ENCODE peak calls at places on chromosomes 1 and 21, in four cellular contexts. One of them, this sample, is unnamed.

GRCh38 chr1:38185913-38186312 is 139.3 kb upstream of the POU3F1 start:
- DNase-seq in midbrain: no peak
- DNase-seq in EH: no peak
- DNase-seq in stimulated activated CD8-positive, alpha-beta memory T cell treated with anti-CD3 and anti-CD28 coated beads, Interleukin-15, amount 100 ng/mL, for 4 hours: no peak
- DNase-seq in this sample: no peak

GRCh38 chr1:36178479-36179219 is 22.7 kb downstream of the MAP7D1 start:
- DNase-seq in midbrain: no peak
- DNase-seq in EH: no peak
- DNase-seq in stimulated activated CD8-positive, alpha-beta memory T cell treated with anti-CD3 and anti-CD28 coated beads, Interleukin-15, amount 100 ng/mL, for 4 hours: no peak
- DNase-seq in this sample: no peak

GRCh38 chr1:103576065-103576464 is 4.7 kb downstream of the AMY2B start:
- DNase-seq in midbrain: no peak
- DNase-seq in EH: no peak
- DNase-seq in stimulated activated CD8-positive, alpha-beta memory T cell treated with anti-CD3 and anti-CD28 coated beads, Interleukin-15, amount 100 ng/mL, for 4 hours: no peak
- DNase-seq in this sample: no peak

GRCh38 chr1:145884675-145885074 is 991 bp downstream of the ANKRD35 start:
- DNase-seq in midbrain: no peak
- DNase-seq in EH: peak; percentile 60
- DNase-seq in stimulated activated CD8-positive, alpha-beta memory T cell treated with anti-CD3 and anti-CD28 coated beads, Interleukin-15, amount 100 ng/mL, for 4 hours: no peak
- DNase-seq in this sample: no peak

GRCh38 chr1:79599257-79599656 is 592.7 kb upstream of the ADGRL4 start:
- DNase-seq in midbrain: no peak
- DNase-seq in EH: no peak
- DNase-seq in stimulated activated CD8-positive, alpha-beta memory T cell treated with anti-CD3 and anti-CD28 coated beads, Interleukin-15, amount 100 ng/mL, for 4 hours: no peak
- DNase-seq in this sample: no peak

GRCh38 chr1:226677121-226678020 is 61.7 kb downstream of the ITPKB start:
- DNase-seq in midbrain: peak; percentile 82
- DNase-seq in EH: peak; percentile 94
- DNase-seq in stimulated activated CD8-positive, alpha-beta memory T cell treated with anti-CD3 and anti-CD28 coated beads, Interleukin-15, amount 100 ng/mL, for 4 hours: peak; percentile 63
- DNase-seq in this sample: peak; percentile 43

GRCh38 chr1:206829875-206830274 is 35.5 kb upstream of the IL20 start:
- DNase-seq in midbrain: no peak
- DNase-seq in EH: no peak
- DNase-seq in stimulated activated CD8-positive, alpha-beta memory T cell treated with anti-CD3 and anti-CD28 coated beads, Interleukin-15, amount 100 ng/mL, for 4 hours: no peak
- DNase-seq in this sample: no peak

GRCh38 chr1:109370712-109371270 is 26.9 kb downstream of the SORT1 start:
- DNase-seq in midbrain: peak; percentile 41
- DNase-seq in EH: peak; percentile 98
- DNase-seq in stimulated activated CD8-positive, alpha-beta memory T cell treated with anti-CD3 and anti-CD28 coated beads, Interleukin-15, amount 100 ng/mL, for 4 hours: no peak
- DNase-seq in this sample: no peak

GRCh38 chr1:1980467-1981141 is 23.0 kb downstream of the CFAP74 start:
- DNase-seq in midbrain: no peak
- DNase-seq in EH: no peak
- DNase-seq in stimulated activated CD8-positive, alpha-beta memory T cell treated with anti-CD3 and anti-CD28 coated beads, Interleukin-15, amount 100 ng/mL, for 4 hours: no peak
- DNase-seq in this sample: no peak

GRCh38 chr1:22916469-22916817 is 56.2 kb downstream of the LACTBL1 start:
- DNase-seq in midbrain: peak; percentile 40
- DNase-seq in EH: no peak
- DNase-seq in stimulated activated CD8-positive, alpha-beta memory T cell treated with anti-CD3 and anti-CD28 coated beads, Interleukin-15, amount 100 ng/mL, for 4 hours: no peak
- DNase-seq in this sample: no peak

GRCh38 chr1:28671254-28671780 is 2.7 kb downstream of the GMEB1 start:
- DNase-seq in midbrain: no peak
- DNase-seq in EH: no peak
- DNase-seq in stimulated activated CD8-positive, alpha-beta memory T cell treated with anti-CD3 and anti-CD28 coated beads, Interleukin-15, amount 100 ng/mL, for 4 hours: no peak
- DNase-seq in this sample: no peak

GRCh38 chr1:167563579-167564246 is 10.2 kb upstream of the CREG1 start:
- DNase-seq in midbrain: peak; percentile 22
- DNase-seq in EH: peak; percentile 3
- DNase-seq in stimulated activated CD8-positive, alpha-beta memory T cell treated with anti-CD3 and anti-CD28 coated beads, Interleukin-15, amount 100 ng/mL, for 4 hours: no peak
- DNase-seq in this sample: no peak

GRCh38 chr1:170666661-170667060 is 2.7 kb downstream of the PRRX1 start:
- DNase-seq in midbrain: peak; percentile 8
- DNase-seq in EH: no peak
- DNase-seq in stimulated activated CD8-positive, alpha-beta memory T cell treated with anti-CD3 and anti-CD28 coated beads, Interleukin-15, amount 100 ng/mL, for 4 hours: no peak
- DNase-seq in this sample: no peak

GRCh38 chr21:14889080-14889805 is 175.6 kb downstream of the NRIP1 start:
- DNase-seq in midbrain: no peak
- DNase-seq in EH: peak; percentile 74
- DNase-seq in stimulated activated CD8-positive, alpha-beta memory T cell treated with anti-CD3 and anti-CD28 coated beads, Interleukin-15, amount 100 ng/mL, for 4 hours: no peak
- DNase-seq in this sample: no peak

GRCh38 chr1:237500566-237500965 is 390.2 kb downstream of the ZP4 start:
- DNase-seq in midbrain: no peak
- DNase-seq in EH: no peak
- DNase-seq in stimulated activated CD8-positive, alpha-beta memory T cell treated with anti-CD3 and anti-CD28 coated beads, Interleukin-15, amount 100 ng/mL, for 4 hours: no peak
- DNase-seq in this sample: no peak

GRCh38 chr1:3284691-3285090 is 169.8 kb upstream of the ARHGEF16 start:
- DNase-seq in midbrain: no peak
- DNase-seq in EH: no peak
- DNase-seq in stimulated activated CD8-positive, alpha-beta memory T cell treated with anti-CD3 and anti-CD28 coated beads, Interleukin-15, amount 100 ng/mL, for 4 hours: no peak
- DNase-seq in this sample: no peak

GRCh38 chr1:36108314-36108713 is 16.7 kb downstream of the COL8A2 start:
- DNase-seq in midbrain: no peak
- DNase-seq in EH: peak; percentile 93
- DNase-seq in stimulated activated CD8-positive, alpha-beta memory T cell treated with anti-CD3 and anti-CD28 coated beads, Interleukin-15, amount 100 ng/mL, for 4 hours: no peak
- DNase-seq in this sample: no peak

GRCh38 chr1:210711825-210712224 is 383.1 kb downstream of the HHAT start:
- DNase-seq in midbrain: no peak
- DNase-seq in EH: no peak
- DNase-seq in stimulated activated CD8-positive, alpha-beta memory T cell treated with anti-CD3 and anti-CD28 coated beads, Interleukin-15, amount 100 ng/mL, for 4 hours: no peak
- DNase-seq in this sample: no peak

GRCh38 chr1:193366764-193367507 is 180.5 kb upstream of the B3GALT2 start:
- DNase-seq in midbrain: no peak
- DNase-seq in EH: no peak
- DNase-seq in stimulated activated CD8-positive, alpha-beta memory T cell treated with anti-CD3 and anti-CD28 coated beads, Interleukin-15, amount 100 ng/mL, for 4 hours: no peak
- DNase-seq in this sample: no peak

GRCh38 chr1:180577361-180577760 is 18.6 kb downstream of the OVAAL start:
- DNase-seq in midbrain: no peak
- DNase-seq in EH: no peak
- DNase-seq in stimulated activated CD8-positive, alpha-beta memory T cell treated with anti-CD3 and anti-CD28 coated beads, Interleukin-15, amount 100 ng/mL, for 4 hours: no peak
- DNase-seq in this sample: no peak

GRCh38 chr1:226979115-226979516 is 39.0 kb downstream of the COQ8A start:
- DNase-seq in midbrain: no peak
- DNase-seq in EH: no peak
- DNase-seq in stimulated activated CD8-positive, alpha-beta memory T cell treated with anti-CD3 and anti-CD28 coated beads, Interleukin-15, amount 100 ng/mL, for 4 hours: no peak
- DNase-seq in this sample: no peak

GRCh38 chr1:228276901-228277490 is 69.2 kb downstream of the OBSCN start:
- DNase-seq in midbrain: no peak
- DNase-seq in EH: no peak
- DNase-seq in stimulated activated CD8-positive, alpha-beta memory T cell treated with anti-CD3 and anti-CD28 coated beads, Interleukin-15, amount 100 ng/mL, for 4 hours: no peak
- DNase-seq in this sample: no peak

GRCh38 chr1:16068356-16069270 is 4.8 kb downstream of the FAM131C start:
- DNase-seq in midbrain: peak; percentile 45
- DNase-seq in EH: peak; percentile 62
- DNase-seq in stimulated activated CD8-positive, alpha-beta memory T cell treated with anti-CD3 and anti-CD28 coated beads, Interleukin-15, amount 100 ng/mL, for 4 hours: no peak
- DNase-seq in this sample: no peak

GRCh38 chr1:208238710-208239517 is 5.3 kb downstream of the PLXNA2 start:
- DNase-seq in midbrain: peak; percentile 45
- DNase-seq in EH: peak; percentile 64
- DNase-seq in stimulated activated CD8-positive, alpha-beta memory T cell treated with anti-CD3 and anti-CD28 coated beads, Interleukin-15, amount 100 ng/mL, for 4 hours: no peak
- DNase-seq in this sample: no peak

GRCh38 chr1:153929981-153930948 is 7.5 kb upstream of the GATAD2B start:
- DNase-seq in midbrain: no peak
- DNase-seq in EH: no peak
- DNase-seq in stimulated activated CD8-positive, alpha-beta memory T cell treated with anti-CD3 and anti-CD28 coated beads, Interleukin-15, amount 100 ng/mL, for 4 hours: no peak
- DNase-seq in this sample: no peak

GRCh38 chr1:8371372-8371991 is 53.6 kb downstream of the SLC45A1 start:
- DNase-seq in midbrain: peak; percentile 47
- DNase-seq in EH: no peak
- DNase-seq in stimulated activated CD8-positive, alpha-beta memory T cell treated with anti-CD3 and anti-CD28 coated beads, Interleukin-15, amount 100 ng/mL, for 4 hours: no peak
- DNase-seq in this sample: no peak

GRCh38 chr1:163399976-163400375 is 78.2 kb downstream of the NUF2 start:
- DNase-seq in midbrain: peak; percentile 72
- DNase-seq in EH: no peak
- DNase-seq in stimulated activated CD8-positive, alpha-beta memory T cell treated with anti-CD3 and anti-CD28 coated beads, Interleukin-15, amount 100 ng/mL, for 4 hours: no peak
- DNase-seq in this sample: no peak

GRCh38 chr1:15406911-15407559 is 2.7 kb upstream of the EFHD2 start:
- DNase-seq in midbrain: no peak
- DNase-seq in EH: peak; percentile 90
- DNase-seq in stimulated activated CD8-positive, alpha-beta memory T cell treated with anti-CD3 and anti-CD28 coated beads, Interleukin-15, amount 100 ng/mL, for 4 hours: no peak
- DNase-seq in this sample: no peak

GRCh38 chr1:6447016-6447817 is 18.8 kb downstream of the TNFRSF25 start:
- DNase-seq in midbrain: no peak
- DNase-seq in EH: no peak
- DNase-seq in stimulated activated CD8-positive, alpha-beta memory T cell treated with anti-CD3 and anti-CD28 coated beads, Interleukin-15, amount 100 ng/mL, for 4 hours: no peak
- DNase-seq in this sample: no peak

GRCh38 chr1:208178091-208178529 is 66.1 kb downstream of the PLXNA2 start:
- DNase-seq in midbrain: no peak
- DNase-seq in EH: no peak
- DNase-seq in stimulated activated CD8-positive, alpha-beta memory T cell treated with anti-CD3 and anti-CD28 coated beads, Interleukin-15, amount 100 ng/mL, for 4 hours: no peak
- DNase-seq in this sample: no peak